ENCODE peak calls at places on chromosomes 16 and 17, in ten cellular contexts. B is neuronal stem cell, M is tibial nerve, J is DND-41, E is stomach, K is cardiac muscle cell, G is mammary epithelial cell, Y is ascending aorta, U is fibroblast of lung, L is neural progenitor cell. S is an unnamed sample. For H3K4me1, the result is how much of the 10 kb centered on the place peaks cover.

GRCh38 chr17:16589097-16589969 is 20.3 kb upstream of the ZNF287 start:
- DNase-seq in Y (peak), K (peak), J (peak), U (peak), B (peak), L (peak), M (peak), E (peak), G (peak), S (peak)

GRCh38 chr16:89322381-89323119 is 105.0 kb downstream of the ZNF778 start:
- DNase-seq in M (no peak), G (no peak), L (peak), U (peak), J (no peak), K (peak), E (no peak), B (no peak), Y (no peak), S (no peak)

GRCh38 chr16:64469906-64470702 is 651.8 kb downstream of the CDH11 start:
- DNase-seq in L (peak), M (peak), G (no peak), E (no peak), Y (no peak), J (no peak), U (no peak), B (no peak), K (peak), S (no peak)

GRCh38 chr16:67537636-67538591 is 9.3 kb downstream of the RIPOR1 start:
- DNase-seq in J (peak), K (peak), Y (no peak), E (peak), G (no peak), L (peak), B (no peak), U (no peak), M (no peak), S (peak)

GRCh38 chr17:4725646-4726300 is 5.5 kb upstream of the MED11 start:
- DNase-seq in L (no peak), G (no peak), E (no peak), B (no peak), M (no peak), Y (no peak), U (no peak), J (no peak), K (no peak), S (no peak)

GRCh38 chr17:43832168-43832975 is 574 bp downstream of the MPP3 start:
- DNase-seq in E (peak), Y (peak), B (no peak), L (peak), G (peak), J (no peak), K (peak), U (peak), M (peak), S (no peak)

GRCh38 chr17:28547096-28547622 is 5.3 kb downstream of the UNC119 start:
- DNase-seq in E (no peak), M (no peak), Y (no peak), G (no peak), J (no peak), K (no peak), L (no peak), U (no peak), B (no peak), S (no peak)

GRCh38 chr17:2695961-2696760 is 15.4 kb downstream of the CLUH start:
- DNase-seq in E (peak), M (no peak), G (no peak), B (no peak), L (no peak), Y (peak), J (no peak), K (no peak), U (no peak), S (no peak)

GRCh38 chr16:71927383-71927782 is 32.1 kb downstream of the IST1 start:
- DNase-seq in E (peak), B (no peak), L (no peak), G (peak), K (peak), Y (peak), J (no peak), M (peak), U (peak), S (no peak)

GRCh38 chr17:80847506-80848230 is 144.0 kb upstream of the CHMP6 start:
- DNase-seq in K (no peak), G (no peak), B (no peak), E (no peak), L (no peak), M (no peak), Y (peak), U (no peak), J (peak), S (peak)

GRCh38 chr16:87125206-87126155 is 191.7 kb downstream of the C16orf95 start:
- DNase-seq in J (no peak), Y (peak), B (no peak), G (no peak), U (no peak), M (no peak), L (no peak), E (no peak), K (peak), S (no peak)

GRCh38 chr17:80615311-80615710 is 70.7 kb downstream of the RPTOR start:
- DNase-seq in M (no peak), E (no peak), Y (no peak), K (no peak), G (no peak), L (no peak), U (no peak), J (no peak), B (no peak), S (no peak)

GRCh38 chr17:63523256-63523869 is at the start of gene KCNH6:
- DNase-seq in Y (no peak), L (peak), K (peak), J (no peak), E (no peak), M (no peak), B (no peak), U (peak), G (no peak), S (no peak)

GRCh38 chr17:29090746-29091395 is 47.9 kb downstream of the PIPOX start:
- DNase-seq in U (no peak), J (no peak), K (no peak), L (peak), Y (no peak), B (no peak), E (no peak), G (no peak), M (no peak), S (no peak)

GRCh38 chr16:85358704-85359146 is 246.5 kb upstream of the CIBAR2 start:
- DNase-seq in E (no peak), L (no peak), B (no peak), K (no peak), U (no peak), Y (no peak), G (no peak), M (no peak), J (no peak), S (no peak)

GRCh38 chr16:85356157-85356556 is 243.9 kb upstream of the CIBAR2 start:
- DNase-seq in U (no peak), J (no peak), Y (no peak), L (no peak), M (no peak), K (no peak), B (no peak), E (no peak), G (no peak), S (no peak)

GRCh38 chr16:85357323-85357722 is 245.1 kb upstream of the CIBAR2 start:
- DNase-seq in U (no peak), K (no peak), Y (no peak), B (no peak), E (no peak), J (no peak), M (no peak), L (no peak), G (no peak), S (no peak)

GRCh38 chr16:85359147-85359822 is 247.0 kb upstream of the CIBAR2 start:
- DNase-seq in Y (no peak), E (no peak), J (no peak), K (peak), M (no peak), B (no peak), G (no peak), U (peak), L (no peak), S (no peak)

DNA sequence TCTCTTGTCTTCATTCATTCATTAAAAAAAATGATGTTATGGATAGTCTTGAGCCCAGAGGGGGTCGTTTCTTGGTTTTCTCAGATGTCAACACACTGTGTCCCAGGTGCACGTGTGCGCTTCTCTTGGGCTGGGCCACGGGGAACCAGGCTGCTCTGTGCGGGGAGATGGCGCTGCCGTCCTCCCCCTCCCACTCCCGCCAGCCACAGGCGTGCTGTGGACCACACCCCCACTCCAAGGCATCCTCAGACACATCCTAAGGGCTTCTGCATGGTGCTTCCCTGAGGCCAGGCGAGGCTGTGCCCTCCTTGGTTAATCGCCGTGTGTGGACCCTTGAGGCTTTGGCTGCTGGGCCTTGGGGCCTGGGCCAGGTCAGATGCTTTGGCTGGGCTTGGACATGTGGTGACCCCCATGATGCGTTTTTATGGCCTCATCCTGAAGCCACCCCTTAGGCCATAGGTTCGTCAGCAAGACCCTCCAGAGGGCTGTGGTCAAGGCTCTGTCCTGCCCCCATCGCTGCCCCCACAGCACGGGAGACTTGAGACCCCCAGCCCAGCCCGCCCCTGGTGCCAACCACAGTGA is 245.7 kb upstream of the CIBAR2 start:
- DNase-seq in E (no peak), U (no peak), Y (no peak), J (no peak), B (no peak), K (no peak), M (no peak), G (no peak), L (no peak), S (no peak)
- H3K4me1 ChIP-seq in E (half or more), U (under half), Y (under half), J (under half), B (under half), K (under half), M (under half), G (under half), L (under half), S (under half)

GRCh38 chr17:32756696-32757095 is 120.2 kb downstream of the MYO1D start:
- DNase-seq in E (no peak), U (no peak), L (no peak), Y (no peak), J (no peak), M (no peak), K (no peak), B (no peak), G (no peak), S (no peak)

GRCh38 chr17:32763855-32764439 is 113.0 kb downstream of the MYO1D start:
- DNase-seq in M (no peak), G (no peak), Y (no peak), U (no peak), L (no peak), J (no peak), E (no peak), B (no peak), K (no peak), S (no peak)

GRCh38 chr17:32755045-32755805 is 121.7 kb downstream of the MYO1D start:
- DNase-seq in L (peak), M (no peak), E (no peak), B (peak), Y (no peak), U (peak), K (peak), G (peak), J (no peak), S (peak)

GRCh38 chr17:32757963-32758362 is 119.0 kb downstream of the MYO1D start:
- DNase-seq in J (no peak), U (peak), Y (no peak), G (peak), E (no peak), M (no peak), B (no peak), K (no peak), L (no peak), S (no peak)

DNA sequence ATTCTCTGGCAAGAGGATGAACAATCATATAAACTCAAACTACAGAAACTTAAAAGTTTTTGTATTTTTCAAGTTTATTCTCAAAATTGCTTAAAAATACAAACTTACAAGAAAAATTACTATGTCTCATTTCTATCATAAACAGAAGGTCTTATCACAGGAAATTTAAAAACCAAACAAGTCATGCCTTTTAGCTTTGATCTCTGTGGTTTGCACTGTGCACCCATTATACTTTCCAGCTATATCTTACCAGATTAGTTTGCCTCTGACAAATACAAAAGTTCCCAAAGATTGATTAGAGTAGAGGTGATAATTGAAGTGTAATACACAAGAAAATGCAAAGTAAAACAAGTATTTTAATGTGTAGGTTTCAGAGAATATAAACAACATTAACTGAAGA is 117.4 kb downstream of the MYO1D start:
- DNase-seq in K (no peak), E (no peak), Y (no peak), B (no peak), L (no peak), J (no peak), M (no peak), U (no peak), G (no peak), S (no peak)
- H3K4me1 ChIP-seq in K (under half), E (under half), Y (under half), B (under half), L (under half), J (under half), M (under half), U (under half), G (under half), S (under half)

DNA sequence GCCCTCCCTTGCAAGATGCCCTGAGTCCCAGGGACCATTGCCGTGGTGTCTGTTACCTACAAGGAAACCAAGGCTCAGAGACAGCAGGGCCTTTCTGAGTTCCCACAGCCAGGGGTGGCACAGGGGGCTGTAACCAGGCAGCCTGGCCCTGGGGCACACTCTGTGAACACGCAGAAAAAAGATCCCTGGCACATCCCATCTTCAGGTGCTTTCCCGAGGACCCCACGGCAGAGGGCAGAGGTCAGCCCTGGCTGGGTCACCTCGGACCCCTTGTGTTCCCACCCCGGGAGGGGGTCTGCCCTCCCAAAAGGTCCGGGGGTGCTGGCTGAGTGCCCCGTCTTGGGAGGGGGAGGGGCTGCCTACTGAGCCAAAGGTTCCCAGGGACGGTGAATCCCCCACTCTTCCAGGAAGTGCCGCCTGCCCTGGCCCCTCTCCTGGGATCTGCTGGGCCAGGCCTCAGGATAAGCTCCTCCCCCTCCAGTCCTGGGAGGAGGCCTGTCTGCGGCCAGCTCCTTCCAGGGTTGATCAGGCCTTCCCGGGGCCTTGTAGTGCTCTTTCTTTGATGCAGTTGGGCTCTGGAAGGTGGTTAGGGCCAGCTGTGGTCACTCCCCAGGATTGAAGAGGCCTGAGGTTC is 8.1 kb downstream of the GLIS2 start:
- DNase-seq in J (no peak), M (peak), U (peak), Y (peak), K (peak), L (peak), G (no peak), E (peak), B (no peak), S (no peak)
- H3K4me1 ChIP-seq in J (under half), M (half or more), U (under half), Y (half or more), K (under half), L (under half), G (half or more), E (half or more), B (under half), S (under half)

GRCh38 chr16:57801098-57801855 is 1.0 kb downstream of the KIFC3 start:
- DNase-seq in U (peak), J (no peak), K (peak), G (peak), M (no peak), E (no peak), B (no peak), Y (no peak), L (peak), S (no peak)

GRCh38 chr16:57803413-57803990 is 1.2 kb upstream of the KIFC3 start:
- DNase-seq in M (no peak), K (peak), E (no peak), Y (no peak), B (no peak), G (no peak), L (no peak), J (no peak), U (no peak), S (no peak)

GRCh38 chr16:57801856-57802634 is at the start of gene KIFC3:
- DNase-seq in U (peak), E (peak), G (peak), B (no peak), M (peak), Y (peak), J (peak), L (peak), K (peak), S (no peak)

GRCh38 chr16:57804111-57804837 is 2.0 kb upstream of the KIFC3 start:
- DNase-seq in E (no peak), U (no peak), L (no peak), G (no peak), K (peak), B (no peak), M (no peak), Y (no peak), J (no peak), S (no peak)

GRCh38 chr16:57802635-57803412 is 533 bp upstream of the KIFC3 start:
- DNase-seq in J (no peak), K (no peak), G (peak), L (peak), U (peak), M (peak), Y (no peak), E (peak), B (no peak), S (no peak)
- H3K4me1 ChIP-seq in J (under half), K (under half), G (under half), L (under half), U (under half), M (half or more), Y (under half), E (half or more), B (under half), S (under half)

GRCh38 chr16:58028168-58028455 is 2.6 kb downstream of the MMP15 start:
- DNase-seq in J (no peak), M (no peak), E (no peak), U (no peak), B (no peak), L (no peak), K (no peak), Y (no peak), G (no peak), S (no peak)

GRCh38 chr16:58026705-58027340 is 1.3 kb downstream of the MMP15 start:
- DNase-seq in K (no peak), Y (no peak), J (no peak), U (no peak), L (peak), M (no peak), G (no peak), E (peak), B (peak), S (peak)

GRCh38 chr16:58026139-58026704 is 668 bp downstream of the MMP15 start:
- DNase-seq in E (peak), Y (no peak), G (peak), U (peak), J (no peak), B (peak), K (peak), M (no peak), L (peak), S (no peak)

GRCh38 chr16:58028541-58029070 is 3.1 kb downstream of the MMP15 start:
- DNase-seq in Y (no peak), B (no peak), K (no peak), L (no peak), U (no peak), G (no peak), J (peak), E (no peak), M (no peak), S (no peak)

DNA sequence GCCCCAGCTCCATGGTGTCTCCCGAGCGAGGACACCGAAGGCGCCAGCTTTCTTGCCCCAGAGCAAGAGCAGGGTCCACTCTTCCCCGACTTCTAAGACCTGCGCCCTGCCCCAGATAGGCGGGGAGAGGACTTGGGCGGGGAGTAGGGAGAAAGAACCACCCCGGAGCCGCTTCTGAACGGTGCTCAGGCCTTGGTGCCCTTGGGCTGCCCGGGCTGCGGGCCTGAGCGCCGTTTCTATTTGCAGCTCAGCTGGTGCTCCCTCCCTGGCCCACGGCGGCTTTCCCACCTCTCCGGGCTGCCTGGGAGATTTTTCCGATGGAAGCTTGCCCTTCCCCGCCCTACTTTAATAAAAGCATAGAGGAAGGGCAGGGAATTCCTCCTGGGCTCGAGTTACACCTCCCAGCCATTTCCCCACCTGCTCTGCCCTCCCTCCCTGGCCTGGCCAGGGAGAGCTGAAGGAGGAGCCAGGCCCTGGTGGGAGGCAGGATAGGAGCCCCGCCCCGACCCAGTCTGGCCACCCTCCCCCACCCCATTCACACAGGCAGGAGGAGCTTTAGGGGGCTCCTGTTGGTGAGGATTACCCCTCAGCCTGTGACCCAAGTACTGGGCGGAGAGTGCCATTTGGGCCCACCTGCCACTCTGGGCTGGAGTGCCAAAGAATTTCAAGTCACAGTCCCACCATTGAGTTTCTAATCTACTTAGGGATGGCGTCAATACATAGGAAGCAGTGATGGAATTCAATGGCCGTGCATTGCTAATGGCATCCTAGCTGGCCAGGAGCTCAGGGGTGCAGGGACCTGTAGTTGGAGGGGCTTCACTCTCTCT is 2.0 kb downstream of the MMP15 start:
- DNase-seq in L (peak), M (no peak), U (peak), Y (no peak), E (peak), K (peak), J (no peak), B (peak), G (peak), S (no peak)
- H3K4me1 ChIP-seq in L (under half), M (half or more), U (under half), Y (under half), E (half or more), K (half or more), J (under half), B (under half), G (under half), S (under half)

S was measured in naive thymus-derived CD4-positive, alpha-beta T cell.